ENCODE peak calls at places on chromosomes 6 and 20, in six cellular contexts. N is CD4-positive, alpha-beta T cell; L is H9; E is fibroblast of lung; V is nephron progenitor cell; P is HFFc6. J is an unnamed sample.

GRCh38 chr6:44456070-44456965 is 68.8 kb downstream of the CDC5L start:
- DNase-seq in E (peak; percentile 61), P (peak; percentile 30), N (peak; percentile 6), L (no peak), V (peak; percentile 42), J (no peak)

GRCh38 chr6:135163440-135163738 is 17.7 kb upstream of the MYB start:
- DNase-seq in L (no peak), V (no peak), N (no peak), P (no peak), E (no peak), J (peak; percentile 24)

GRCh38 chr6:9540534-9541126 is 874.2 kb downstream of the TFAP2A start:
- DNase-seq in V (no peak), E (peak; percentile 49), N (no peak), L (no peak), P (peak; percentile 68), J (no peak)

GRCh38 chr6:6811151-6812002 is 222.9 kb downstream of the LY86 start:
- DNase-seq in L (peak; percentile 79), N (no peak), V (no peak), P (peak; percentile 19), E (peak; percentile 68), J (no peak)

GRCh38 chr20:64069614-64070243 is 6.7 kb downstream of the TCEA2 start:
- DNase-seq in E (no peak), L (peak; percentile 82), N (no peak), V (peak; percentile 87), P (no peak), J (no peak)

GRCh38 chr6:75296811-75297779 is 12.5 kb upstream of the TMEM30A start:
- DNase-seq in E (peak; percentile 80), P (peak; percentile 59), L (no peak), V (no peak), N (no peak), J (no peak)

GRCh38 chr20:45863543-45864470 is 6.4 kb downstream of the ZSWIM3 start:
- DNase-seq in N (no peak), E (no peak), V (no peak), L (no peak), P (no peak), J (no peak)

GRCh38 chr6:160378218-160378617 is 30.0 kb downstream of the SLC22A3 start:
- DNase-seq in E (no peak), P (no peak), N (no peak), L (no peak), V (no peak), J (no peak)

GRCh38 chr20:53036992-53037391 is 64.8 kb downstream of the TSHZ2 start:
- DNase-seq in V (peak; percentile 52), N (no peak), L (no peak), P (no peak), E (no peak), J (no peak)

GRCh38 chr20:45890997-45891983 is at the start of the genes CTSA and NEURL2:
- DNase-seq in V (peak; percentile 87), E (peak; percentile 95), P (peak; percentile 85), N (peak; percentile 76), L (peak; percentile 90), J (peak; percentile 86)

GRCh38 chr6:164188861-164189260 is 774.3 kb downstream of the QKI start:
- DNase-seq in P (no peak), N (no peak), V (no peak), E (no peak), L (no peak), J (no peak)

GRCh38 chr6:8589941-8590676 is 154.8 kb upstream of the SLC35B3 start:
- DNase-seq in E (no peak), N (no peak), P (no peak), V (peak; percentile 12), L (peak; percentile 58), J (no peak)

GRCh38 chr6:139508576-139508975 is 134.1 kb upstream of the CITED2 start:
- DNase-seq in E (no peak), L (no peak), N (no peak), V (no peak), P (no peak), J (no peak)

GRCh38 chr20:53677447-53678314 is 84.0 kb upstream of the ZNF217 start:
- DNase-seq in E (peak; percentile 47), N (no peak), V (peak; percentile 22), L (peak; percentile 42), P (no peak), J (no peak)

GRCh38 chr6:25863360-25863759 is 10.7 kb downstream of the SLC17A3 start:
- DNase-seq in P (no peak), E (no peak), V (no peak), N (no peak), L (no peak), J (no peak)

GRCh38 chr6:7535498-7535897 is 6.0 kb upstream of the DSP start:
- DNase-seq in P (peak; percentile 67), N (no peak), E (no peak), V (no peak), L (no peak), J (no peak)

GRCh38 chr6:125377621-125378020 is 75.9 kb upstream of the HDDC2 start:
- DNase-seq in E (peak; percentile 25), V (no peak), P (no peak), L (no peak), N (no peak), J (no peak)

GRCh38 chr6:95249176-95249575 is 328.2 kb upstream of the MANEA start:
- DNase-seq in V (no peak), P (no peak), N (no peak), E (peak; percentile 95), L (no peak), J (no peak)

GRCh38 chr20:63706852-63707557 is 771 bp downstream of the ARFRP1 start:
- DNase-seq in N (peak; percentile 53), V (peak; percentile 54), E (peak; percentile 31), P (peak; percentile 22), L (peak; percentile 48), J (no peak)

GRCh38 chr20:20593447-20594170 is 118.8 kb downstream of the RALGAPA2 start:
- DNase-seq in P (peak; percentile 63), V (peak; percentile 26), E (peak; percentile 89), L (peak; percentile 77), N (no peak), J (no peak)

GRCh38 chr6:157089851-157090250 is 233.5 kb downstream of the TMEM242 start:
- DNase-seq in V (no peak), P (peak; percentile 48), E (no peak), L (peak; percentile 57), N (no peak), J (no peak)

GRCh38 chr20:13231031-13231752 is 10.1 kb downstream of the ISM1 start:
- DNase-seq in L (no peak), E (no peak), V (no peak), N (peak; percentile 11), P (peak; percentile 2), J (no peak)

GRCh38 chr20:32918751-32919150 is 60.0 kb downstream of the EFCAB8 start:
- DNase-seq in V (no peak), E (no peak), N (no peak), L (no peak), P (no peak), J (no peak)

GRCh38 chr20:48051810-48052491 is 266.7 kb upstream of the SULF2 start:
- DNase-seq in P (peak; percentile 3), E (peak; percentile 56), L (no peak), N (no peak), V (no peak), J (no peak)

GRCh38 chr20:8389381-8390368 is 257.6 kb downstream of the PLCB1 start:
- DNase-seq in L (no peak), V (no peak), E (peak; percentile 81), P (peak; percentile 47), N (no peak), J (no peak)

GRCh38 chr6:168333039-168333438 is 13.5 kb upstream of the DACT2 start:
- DNase-seq in L (no peak), P (no peak), V (no peak), N (no peak), E (no peak), J (no peak)

DNA sequence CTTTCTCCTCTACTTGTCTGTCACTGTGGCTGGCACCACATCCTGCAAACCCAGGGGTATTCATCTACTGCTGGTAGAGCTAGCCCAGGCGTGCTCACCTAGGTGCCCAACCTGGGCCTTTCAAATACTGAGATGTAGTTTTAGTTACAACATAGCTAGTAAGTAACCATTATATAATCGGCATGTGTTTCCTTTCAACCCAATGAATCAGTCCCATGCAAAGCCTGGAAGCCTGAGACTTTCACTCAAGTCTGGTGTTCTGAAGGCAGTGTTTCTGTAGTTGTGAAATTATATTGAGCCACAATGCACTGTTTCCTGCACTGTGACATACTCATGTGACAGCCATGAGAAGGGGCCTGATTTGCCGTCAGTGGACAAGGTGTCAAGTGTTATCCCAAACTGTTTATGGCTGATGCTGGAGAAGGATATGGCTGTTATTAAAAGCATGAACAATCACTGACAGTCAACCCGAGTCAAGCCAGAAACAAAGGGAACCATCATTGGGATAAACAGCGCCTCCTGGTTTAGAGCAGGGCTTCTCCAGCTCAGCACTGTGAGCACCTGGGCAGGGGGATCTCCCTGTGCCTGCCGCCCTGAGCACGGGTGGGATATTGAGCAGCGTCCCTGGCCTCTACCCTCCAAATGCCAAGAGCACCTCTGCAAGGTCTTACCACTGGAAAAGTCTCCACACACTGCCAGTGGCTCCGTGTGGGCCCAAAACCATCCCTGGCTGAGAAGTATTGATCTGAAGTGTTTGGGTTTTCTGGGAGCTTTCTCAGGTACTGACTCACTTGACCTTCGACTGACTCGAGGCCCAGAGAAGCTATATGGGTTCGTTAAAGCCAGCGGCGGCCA is 1.6 kb downstream of the PSMA7 start:
- DNase-seq in V (no peak), P (no peak), N (no peak), E (peak; percentile 46), L (no peak), J (no peak)
- TF ChIP-seq CTCF in V (no peak), P (peak; percentile 69), N (peak; percentile 27), E (peak; percentile 39), L (peak; percentile 57), J (no peak)

DNA sequence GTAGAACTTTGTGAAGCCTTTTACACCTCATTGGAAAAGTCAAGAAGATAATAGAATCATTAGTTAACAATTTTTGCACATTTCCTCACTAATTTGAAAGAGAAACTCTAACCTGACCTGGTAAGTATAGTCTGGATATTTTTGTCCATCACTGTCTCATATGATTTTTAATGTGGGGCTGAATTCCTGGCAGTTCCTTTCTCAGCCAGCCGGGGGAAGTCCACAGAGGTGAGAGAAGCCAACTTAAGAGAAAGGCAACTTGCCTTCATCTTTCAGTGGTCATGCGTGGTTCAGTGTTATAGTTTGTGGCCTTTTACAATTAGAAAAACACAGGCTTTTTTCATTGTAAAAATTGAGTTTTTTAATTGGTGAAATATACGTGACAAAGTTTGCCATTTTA is 80.6 kb downstream of the CDYL start:
- DNase-seq in E (no peak), N (no peak), P (no peak), V (no peak), L (no peak), J (no peak)
- TF ChIP-seq CTCF in E (no peak), N (no peak), P (peak; percentile 35), V (no peak), L (peak; percentile 45), J (no peak)

GRCh38 chr6:63816979-63817436 is 181.4 kb downstream of the PHF3 start:
- DNase-seq in V (no peak), P (peak; percentile 25), L (peak; percentile 52), E (no peak), N (no peak), J (no peak)
- TF ChIP-seq CTCF in V (no peak), P (peak; percentile 53), L (peak; percentile 59), E (peak; percentile 26), N (no peak), J (no peak)

DNA sequence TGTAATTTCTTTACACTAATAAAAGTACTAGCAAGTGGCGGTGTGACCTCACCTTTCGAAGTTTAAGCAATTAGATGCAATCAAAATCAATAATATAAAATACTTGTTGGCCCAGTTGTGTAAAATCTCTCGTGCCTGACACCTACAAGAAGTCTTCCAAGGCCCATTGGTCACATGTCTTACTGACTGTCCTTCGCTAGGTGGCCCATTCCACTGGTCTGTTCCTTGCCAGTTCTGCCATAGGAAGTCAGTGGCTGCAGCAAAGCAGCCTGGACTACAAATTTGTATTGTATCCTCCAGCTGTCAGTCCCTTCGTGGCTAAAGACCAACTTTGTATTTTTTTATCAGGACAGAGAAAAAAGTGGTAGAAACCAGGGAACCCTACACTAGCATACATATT is 61.8 kb downstream of the CYB5R4 start:
- DNase-seq in L (peak; percentile 50), P (no peak), V (no peak), N (no peak), E (no peak), J (no peak)
- TF ChIP-seq CTCF in L (peak; percentile 49), P (no peak), V (no peak), N (no peak), E (no peak), J (no peak)